ENCODE peak calls at places on chromosomes 11 and 22, in five cellular contexts. K is HFF-Myc, I is cortex of kidney, Y is AML-193, N is cardiac muscle cell. A is an unnamed sample.
A peak's percentile ranks its signal among the peaks of the same experiment; 100 is the strongest.

GRCh38 chr22:23289851-23290724 is 109.8 kb downstream of the BCR start:
- DNase-seq in K (peak; percentile 46), Y (peak; percentile 35), N (peak; percentile 52), I (no peak), A (no peak)

GRCh38 chr11:123454060-123454651 is 24.1 kb downstream of the GRAMD1B start:
- DNase-seq in K (no peak), Y (peak; percentile 63), N (no peak), I (no peak), A (no peak)

GRCh38 chr11:111796696-111797095 is 30.5 kb upstream of the PPP2R1B start:
- DNase-seq in I (no peak), N (no peak), Y (no peak), K (no peak), A (no peak)

GRCh38 chr11:62588966-62589637 is 2.2 kb downstream of the TUT1 start:
- DNase-seq in I (no peak), N (no peak), Y (no peak), K (no peak), A (no peak)

GRCh38 chr11:59901306-59901705 is 22.7 kb downstream of the OOSP3 start:
- DNase-seq in I (no peak), Y (no peak), K (no peak), N (no peak), A (no peak)

GRCh38 chr11:35185696-35186095 is 46.7 kb downstream of the CD44 start:
- DNase-seq in N (peak; percentile 49), I (no peak), Y (no peak), K (no peak), A (no peak)

GRCh38 chr11:28146123-28146751 is 38.0 kb downstream of the METTL15 start:
- DNase-seq in N (no peak), K (peak; percentile 68), I (no peak), Y (no peak), A (peak; percentile 77)

GRCh38 chr11:73143126-73143838 is 1.2 kb upstream of the FCHSD2 start:
- DNase-seq in N (peak; percentile 15), Y (peak; percentile 64), K (no peak), I (no peak), A (no peak)

GRCh38 chr22:50665738-50666137 is 6.9 kb upstream of the SHANK3 start:
- DNase-seq in N (no peak), I (no peak), Y (no peak), K (no peak), A (no peak)

GRCh38 chr11:27353593-27354358 is 9.2 kb downstream of the CCDC34 start:
- DNase-seq in N (no peak), I (no peak), Y (no peak), K (no peak), A (no peak)

GRCh38 chr11:116984186-116984585 is 114.0 kb downstream of the SIK3 start:
- DNase-seq in N (no peak), Y (no peak), I (no peak), K (no peak), A (no peak)

GRCh38 chr11:123186291-123186690 is 8.8 kb downstream of the CLMP start:
- DNase-seq in Y (no peak), K (no peak), I (no peak), N (no peak), A (no peak)

GRCh38 chr22:37077802-37078448 is 26.4 kb downstream of the KCTD17 start:
- DNase-seq in K (no peak), I (no peak), N (peak; percentile 72), Y (peak; percentile 17), A (no peak)

GRCh38 chr11:119196833-119197483 is 9.2 kb upstream of the CBL start:
- DNase-seq in K (peak; percentile 78), Y (peak; percentile 96), N (peak; percentile 89), I (no peak), A (peak; percentile 49)

GRCh38 chr22:41775976-41776375 is 24.5 kb upstream of the CCDC134 start:
- DNase-seq in N (no peak), I (no peak), Y (no peak), K (no peak), A (no peak)

GRCh38 chr11:68314886-68315580 is 2.6 kb downstream of the LRP5 start:
- DNase-seq in I (no peak), N (peak; percentile 26), K (no peak), Y (no peak), A (peak; percentile 22)

GRCh38 chr11:100302824-100303223 is 384.3 kb upstream of the ARHGAP42 start:
- DNase-seq in Y (no peak), I (no peak), N (no peak), K (no peak), A (no peak)

GRCh38 chr11:14218728-14219127 is 140.3 kb downstream of the RRAS2 start:
- DNase-seq in Y (no peak), I (no peak), K (no peak), N (no peak), A (no peak)

GRCh38 chr11:2771758-2772466 is 72.1 kb upstream of the KCNQ1OT1 start:
- DNase-seq in I (no peak), N (no peak), K (no peak), Y (no peak), A (no peak)

GRCh38 chr22:49975543-49976389 is 15.2 kb downstream of the PIM3 start:
- DNase-seq in K (no peak), N (no peak), I (no peak), Y (no peak), A (no peak)

GRCh38 chr22:22110548-22111266 is 128.1 kb upstream of the TOP3B start:
- DNase-seq in I (no peak), K (peak; percentile 12), N (peak; percentile 63), Y (no peak), A (peak; percentile 34)

GRCh38 chr11:107545101-107545514 is 20.4 kb downstream of the ALKBH8 start:
- DNase-seq in K (no peak), N (no peak), I (no peak), Y (no peak), A (no peak)

GRCh38 chr11:92628401-92629292 is 340.8 kb upstream of the MTNR1B start:
- DNase-seq in N (no peak), K (no peak), Y (no peak), I (no peak), A (no peak)

GRCh38 chr11:119181677-119182412 is 3.4 kb upstream of the NHERF4 start:
- DNase-seq in Y (peak; percentile 5), I (no peak), N (no peak), K (no peak), A (no peak)

GRCh38 chr11:92295175-92296137 is 70.8 kb downstream of the FAT3 start:
- DNase-seq in Y (no peak), I (no peak), N (no peak), K (no peak), A (no peak)

GRCh38 chr11:84117394-84117793 is 831.2 kb upstream of the CCDC90B start:
- DNase-seq in N (no peak), I (no peak), K (no peak), Y (no peak), A (no peak)

A was measured in GM04503.